ENCODE peak calls at places on chromosomes 4 and X, in four cellular contexts. J, W, P and Q are unnamed samples.
A peak's percentile ranks its signal among the peaks of the same experiment; 100 is the strongest.

GRCh38 chr4:143700060-143700419 is 435 bp downstream of the FREM3 start:
- DNase-seq in J (no peak), W (no peak), P (no peak), Q (no peak)

GRCh38 chr4:3208826-3209225 is 40.1 kb upstream of the MSANTD1 start:
- DNase-seq in J (no peak), W (no peak), P (no peak), Q (no peak)

GRCh38 chr4:10664408-10664807 is 20.2 kb downstream of the CLNK start:
- DNase-seq in J (peak; percentile 62), W (no peak), P (no peak), Q (peak; percentile 87)

GRCh38 chrX:140971385-140971784 is 31.0 kb upstream of the SPANXB1 start:
- DNase-seq in J (no peak), W (no peak), P (no peak), Q (no peak)

GRCh38 chrX:2913118-2913517 is 16.0 kb downstream of the ARSD start:
- DNase-seq in J (no peak), W (no peak), P (no peak), Q (no peak)

GRCh38 chrX:129524250-129524850 is 1.1 kb upstream of the SMARCA1 start:
- DNase-seq in J (no peak), W (no peak), P (no peak), Q (no peak)

GRCh38 chrX:108447303-108447702 is 7.7 kb downstream of the COL4A5 start:
- DNase-seq in J (peak; percentile 49), W (no peak), P (no peak), Q (peak; percentile 16)

GRCh38 chr4:40629401-40630334 is at the start of gene RBM47:
- DNase-seq in J (peak; percentile 74), W (peak; percentile 32), P (peak; percentile 37), Q (peak; percentile 40)

GRCh38 chr4:110074570-110074969 is 123.8 kb downstream of the ELOVL6 start:
- DNase-seq in J (no peak), W (no peak), P (no peak), Q (no peak)

GRCh38 chr4:128528793-128529553 is 241.4 kb upstream of the PGRMC2 start:
- DNase-seq in J (peak; percentile 97), W (no peak), P (no peak), Q (peak; percentile 99)

GRCh38 chr4:125049711-125050110 is 265.0 kb upstream of the FAT4 start:
- DNase-seq in J (no peak), W (no peak), P (no peak), Q (peak; percentile 58)

GRCh38 chr4:118989098-118990080 is 100.7 kb downstream of the SYNPO2 start:
- DNase-seq in J (peak; percentile 90), W (no peak), P (no peak), Q (peak; percentile 96)

GRCh38 chr4:8471211-8471875 is 30.8 kb downstream of the TRMT44 start:
- DNase-seq in J (no peak), W (no peak), P (no peak), Q (no peak)

GRCh38 chr4:7800410-7800809 is 139.3 kb downstream of the AFAP1 start:
- DNase-seq in J (no peak), W (no peak), P (no peak), Q (no peak)

GRCh38 chr4:55866290-55866907 is 13.0 kb downstream of the EXOC1 start:
- DNase-seq in J (peak; percentile 89), W (no peak), P (no peak), Q (peak; percentile 96)

GRCh38 chr4:150236626-150237025 is 158.4 kb downstream of the DCLK2 start:
- DNase-seq in J (peak; percentile 61), W (no peak), P (no peak), Q (peak; percentile 66)

GRCh38 chr4:154143720-154144119 is 347.9 kb downstream of the DCHS2 start:
- DNase-seq in J (no peak), W (no peak), P (no peak), Q (no peak)

GRCh38 chr4:8528713-8529112 is 51.5 kb upstream of the GPR78 start:
- DNase-seq in J (peak; percentile 95), W (no peak), P (no peak), Q (peak; percentile 65)

GRCh38 chr4:13312264-13312663 is 171.9 kb downstream of the RAB28 start:
- DNase-seq in J (no peak), W (no peak), P (no peak), Q (no peak)

GRCh38 chrX:1529328-1529727 is 7.7 kb downstream of the P2RY8 start:
- DNase-seq in J (no peak), W (no peak), P (no peak), Q (no peak)

GRCh38 chr4:76997454-76997853 is 47.9 kb downstream of the SEPTIN11 start:
- DNase-seq in J (no peak), W (no peak), P (no peak), Q (no peak)

GRCh38 chr4:111602848-111603247 is 542.4 kb upstream of the FAM241A start:
- DNase-seq in J (no peak), W (no peak), P (no peak), Q (peak; percentile 28)

GRCh38 chrX:25968920-25969319 is 169.2 kb upstream of the MAGEB18 start:
- DNase-seq in J (no peak), W (no peak), P (no peak), Q (no peak)